ENCODE peak calls at places on chromosomes 11 and 22, in ten cellular contexts. U is mammary epithelial cell; N is mesenchymal stem cell; O is ovary; F is CD8-positive, alpha-beta memory T cell; L is left ventricle myocardium inferior; D is HCT116; C is aorta; M is mesendoderm; T is fibroblast of pulmonary artery. B is an unnamed sample.

GRCh38 chr22:36456459-36456835 is 25.0 kb downstream of the TXN2 start:
- DNase-seq in U (no peak), N (no peak), O (no peak), F (no peak), L (no peak), D (no peak), C (no peak), M (no peak), T (no peak), B (no peak)

GRCh38 chr22:38122616-38123015 is 12.1 kb upstream of the BAIAP2L2 start:
- DNase-seq in U (no peak), N (no peak), O (no peak), F (no peak), L (no peak), D (no peak), C (no peak), M (no peak), T (no peak), B (no peak)

GRCh38 chr22:40676644-40677043 is 2.6 kb upstream of the MCHR1 start:
- DNase-seq in U (peak), N (no peak), O (no peak), F (no peak), L (no peak), D (no peak), C (no peak), M (no peak), T (no peak), B (no peak)

GRCh38 chr11:44566559-44566949 is 1.1 kb downstream of the CD82 start:
- DNase-seq in U (no peak), N (no peak), O (no peak), F (no peak), L (no peak), D (no peak), C (peak), M (no peak), T (no peak), B (no peak)

GRCh38 chr11:11044137-11044855 is 186.4 kb upstream of the ZBED5 start:
- DNase-seq in U (no peak), N (no peak), O (no peak), F (no peak), L (no peak), D (no peak), C (no peak), M (no peak), T (peak), B (no peak)

GRCh38 chr11:103317118-103317517 is 207.9 kb downstream of the DYNC2H1 start:
- DNase-seq in U (peak), N (no peak), O (no peak), F (no peak), L (no peak), D (no peak), C (no peak), M (no peak), T (peak), B (no peak)

GRCh38 chr11:77814848-77815247 is 5.7 kb downstream of the RSF1 start:
- DNase-seq in U (no peak), N (no peak), O (no peak), F (no peak), L (no peak), D (no peak), C (no peak), M (peak), T (no peak), B (no peak)

GRCh38 chr11:82557274-82557673 is 176.4 kb downstream of the FAM181B start:
- DNase-seq in U (no peak), N (no peak), O (no peak), F (no peak), L (peak), D (no peak), C (no peak), M (no peak), T (no peak), B (no peak)

GRCh38 chr11:125410091-125410490 is 86.0 kb downstream of the FEZ1 start:
- DNase-seq in U (peak), N (peak), O (no peak), F (no peak), L (no peak), D (no peak), C (peak), M (peak), T (no peak), B (no peak)

GRCh38 chr11:130214861-130215530 is 55.4 kb downstream of the ST14 start:
- DNase-seq in U (no peak), N (no peak), O (peak), F (no peak), L (no peak), D (no peak), C (peak), M (no peak), T (no peak), B (no peak)

GRCh38 chr22:43841742-43842141 is 20.6 kb downstream of the SULT4A1 start:
- DNase-seq in U (no peak), N (no peak), O (no peak), F (no peak), L (no peak), D (no peak), C (no peak), M (no peak), T (no peak), B (no peak)

GRCh38 chr22:35734517-35734827 is 16.8 kb downstream of the APOL5 start:
- DNase-seq in U (no peak), N (no peak), O (no peak), F (no peak), L (no peak), D (no peak), C (no peak), M (no peak), T (no peak), B (no peak)

GRCh38 chr22:31142285-31142684 is 2.0 kb upstream of the PLA2G3 start:
- DNase-seq in U (peak), N (no peak), O (no peak), F (no peak), L (no peak), D (no peak), C (peak), M (no peak), T (no peak), B (no peak)

GRCh38 chr11:119470316-119471266 is 47.6 kb upstream of the THY1 start:
- DNase-seq in U (peak), N (peak), O (no peak), F (no peak), L (no peak), D (no peak), C (no peak), M (no peak), T (peak), B (no peak)

GRCh38 chr11:62133328-62134065 is 9.7 kb downstream of the INCENP start:
- DNase-seq in U (no peak), N (no peak), O (no peak), F (no peak), L (no peak), D (no peak), C (peak), M (no peak), T (no peak), B (no peak)

GRCh38 chr22:22569218-22569617 is 10.2 kb upstream of the PRAME start:
- DNase-seq in U (no peak), N (no peak), O (no peak), F (no peak), L (no peak), D (no peak), C (no peak), M (no peak), T (no peak), B (no peak)

GRCh38 chr22:31637938-31638618 is 23.9 kb downstream of the PISD start:
- DNase-seq in U (no peak), N (peak), O (no peak), F (no peak), L (peak), D (no peak), C (no peak), M (no peak), T (peak), B (no peak)

DNA sequence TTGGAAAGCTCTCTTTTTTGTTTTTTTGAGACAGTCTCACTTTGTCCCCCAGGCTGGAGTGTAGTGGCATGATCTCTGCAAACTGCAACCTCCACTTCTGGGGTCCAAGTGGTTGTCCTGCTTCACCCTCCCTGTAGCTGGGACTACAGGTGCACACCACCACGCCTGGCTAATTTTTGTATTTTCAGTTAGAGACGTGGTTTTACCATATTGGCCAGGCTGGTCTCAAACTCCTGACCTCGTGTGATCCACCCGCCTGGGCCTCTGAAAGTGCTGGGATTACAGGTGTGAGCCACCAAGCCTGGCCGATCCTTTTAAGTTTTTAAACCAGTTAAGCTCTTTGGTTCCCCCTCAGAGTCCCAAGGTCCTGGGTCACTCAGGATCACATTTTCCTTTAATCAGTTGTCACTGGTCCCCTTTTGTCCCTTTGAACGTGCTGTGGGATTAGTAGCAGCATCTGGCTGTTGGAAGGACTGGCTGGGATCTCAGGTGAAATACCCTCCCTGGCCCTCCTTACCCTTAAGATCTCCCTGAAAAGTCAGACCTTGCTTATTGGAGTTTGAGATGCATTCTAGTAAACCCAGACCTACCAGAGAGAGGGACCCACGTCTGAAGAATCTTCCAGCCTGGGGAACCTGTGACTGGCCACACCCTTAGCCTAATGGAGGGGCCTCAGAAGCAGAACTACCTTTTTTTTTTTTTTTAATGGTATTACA is 8.1 kb downstream of the MALAT1 start:
- DNase-seq in U (no peak), N (peak), O (peak), F (peak), L (no peak), D (peak), C (peak), M (peak), T (peak), B (no peak)
- H3K4me3 ChIP-seq in U (peak), N (peak), O (peak), F (peak), L (peak), D (peak), C (no peak), M (no peak), T (peak), B (no peak)

GRCh38 chr11:26948881-26949280 is 45.0 kb upstream of the FIBIN start:
- DNase-seq in U (peak), N (peak), O (no peak), F (no peak), L (no peak), D (no peak), C (no peak), M (no peak), T (peak), B (no peak)

GRCh38 chr11:26953770-26954392 is 40.0 kb upstream of the FIBIN start:
- DNase-seq in U (peak), N (no peak), O (no peak), F (no peak), L (no peak), D (no peak), C (no peak), M (no peak), T (peak), B (no peak)

GRCh38 chr11:26949846-26950245 is 44.1 kb upstream of the FIBIN start:
- DNase-seq in U (no peak), N (peak), O (no peak), F (no peak), L (no peak), D (no peak), C (no peak), M (no peak), T (peak), B (no peak)

GRCh38 chr11:26950260-26950719 is 43.6 kb upstream of the FIBIN start:
- DNase-seq in U (peak), N (peak), O (no peak), F (no peak), L (no peak), D (no peak), C (no peak), M (no peak), T (peak), B (no peak)

DNA sequence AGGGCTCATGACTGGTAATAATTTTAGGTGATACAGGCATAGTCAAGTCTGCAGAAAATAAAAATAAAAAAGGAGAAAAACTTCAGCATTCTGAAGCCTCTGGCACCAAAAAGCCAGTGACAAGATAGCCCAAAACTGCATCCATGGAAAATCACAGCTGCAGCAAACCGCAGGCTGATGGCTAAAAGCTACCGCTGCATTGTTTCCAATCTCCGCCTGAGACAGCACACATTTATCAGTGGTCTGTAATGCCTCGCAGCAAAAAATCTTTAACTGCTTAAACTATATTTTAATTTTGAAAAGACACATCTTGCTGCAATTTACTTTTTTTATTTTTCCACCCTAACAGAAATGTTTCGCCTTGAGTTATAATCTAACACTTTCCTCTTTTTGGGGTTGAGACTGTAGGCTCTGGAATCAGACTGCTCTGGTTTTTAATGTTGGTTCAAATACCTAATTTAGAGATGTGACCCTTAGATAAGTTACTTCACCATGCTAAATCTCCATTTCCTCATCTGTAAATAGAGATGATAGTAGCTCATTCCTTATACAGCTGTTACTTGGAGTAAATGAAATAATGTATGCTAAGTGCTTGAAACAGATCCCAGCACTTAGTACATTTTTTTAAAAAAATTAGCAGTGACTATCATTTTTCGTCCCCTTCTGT is 41.9 kb upstream of the FIBIN start:
- DNase-seq in U (no peak), N (no peak), O (no peak), F (no peak), L (no peak), D (no peak), C (no peak), M (no peak), T (no peak), B (peak)
- H3K4me3 ChIP-seq in U (no peak), N (no peak), O (no peak), F (no peak), L (no peak), D (no peak), C (no peak), M (no peak), T (no peak), B (no peak)

DNA sequence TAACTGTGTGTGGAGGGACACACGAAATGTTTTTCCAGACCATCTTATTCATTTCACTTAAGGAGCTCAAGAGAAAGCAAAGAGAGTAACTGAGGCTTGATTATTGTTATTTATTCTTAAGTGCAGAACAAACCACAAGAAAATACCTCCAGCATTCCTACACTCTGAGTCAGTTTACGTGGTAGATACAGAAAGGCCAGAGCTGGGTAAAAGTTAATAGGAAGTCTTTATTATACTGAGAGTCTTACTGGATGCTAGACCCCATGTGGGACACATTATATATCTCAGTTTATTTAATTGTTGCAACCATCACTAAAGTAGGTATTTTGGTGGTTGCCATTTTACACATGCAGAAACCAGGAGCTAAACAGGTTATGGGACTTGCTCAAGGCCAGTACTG is 261.4 kb upstream of the POU2AF2 start:
- DNase-seq in U (peak), N (peak), O (no peak), F (no peak), L (no peak), D (no peak), C (no peak), M (peak), T (peak), B (no peak)
- H3K4me3 ChIP-seq in U (no peak), N (no peak), O (no peak), F (no peak), L (no peak), D (no peak), C (no peak), M (no peak), T (no peak), B (no peak)

DNA sequence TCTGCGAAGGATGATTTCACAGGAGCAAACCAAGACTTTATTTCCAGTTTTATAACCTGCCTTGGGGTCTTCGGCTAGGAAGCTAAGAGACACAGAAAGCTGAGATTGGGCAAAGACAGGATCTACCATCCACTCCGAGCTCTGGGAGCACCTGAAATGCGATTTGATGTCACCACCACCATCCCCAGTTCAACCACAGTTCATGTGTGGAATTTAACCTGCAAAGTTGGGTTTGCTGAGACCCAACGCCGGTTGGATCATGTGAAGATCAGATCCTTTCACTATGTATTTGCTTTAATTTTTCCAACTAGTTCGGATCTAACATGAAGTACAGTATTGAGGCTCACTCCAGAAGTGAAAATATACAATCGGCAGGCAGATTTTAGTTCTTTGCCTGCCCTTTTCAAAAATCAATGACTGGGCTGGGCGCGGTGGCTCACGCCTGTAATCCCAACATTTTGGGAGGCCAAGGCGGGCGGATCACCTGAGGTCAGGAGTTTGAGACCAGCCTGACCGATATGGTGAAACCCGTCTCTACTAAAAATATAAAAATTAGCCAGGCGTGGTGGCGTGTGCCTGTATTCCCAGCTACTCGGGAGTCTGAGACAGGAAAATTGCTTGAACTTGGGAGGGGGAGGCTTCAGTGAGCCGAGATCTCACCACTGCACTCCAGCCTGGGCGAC is 1.4 kb upstream of the C11orf24 start:
- DNase-seq in U (no peak), N (no peak), O (no peak), F (no peak), L (no peak), D (no peak), C (no peak), M (no peak), T (no peak), B (no peak)
- H3K4me3 ChIP-seq in U (no peak), N (peak), O (no peak), F (no peak), L (peak), D (peak), C (no peak), M (no peak), T (no peak), B (no peak)

GRCh38 chr11:84870486-84870885 is 756.7 kb downstream of the DLG2 start:
- DNase-seq in U (no peak), N (no peak), O (no peak), F (no peak), L (no peak), D (no peak), C (no peak), M (no peak), T (no peak), B (no peak)

GRCh38 chr11:84865257-84865656 is 761.9 kb downstream of the DLG2 start:
- DNase-seq in U (peak), N (no peak), O (no peak), F (no peak), L (no peak), D (no peak), C (no peak), M (no peak), T (no peak), B (no peak)

GRCh38 chr11:84871116-84871515 is 756.0 kb downstream of the DLG2 start:
- DNase-seq in U (no peak), N (no peak), O (no peak), F (no peak), L (no peak), D (no peak), C (no peak), M (no peak), T (no peak), B (no peak)

GRCh38 chr11:84866922-84867321 is 760.2 kb downstream of the DLG2 start:
- DNase-seq in U (no peak), N (no peak), O (no peak), F (no peak), L (no peak), D (no peak), C (no peak), M (no peak), T (no peak), B (no peak)

GRCh38 chr11:84865791-84866535 is 761.2 kb downstream of the DLG2 start:
- DNase-seq in U (no peak), N (no peak), O (no peak), F (no peak), L (no peak), D (no peak), C (no peak), M (peak), T (no peak), B (no peak)
- H3K4me3 ChIP-seq in U (no peak), N (no peak), O (no peak), F (no peak), L (no peak), D (no peak), C (no peak), M (no peak), T (no peak), B (no peak)

GRCh38 chr11:60899021-60899936 is 7.1 kb downstream of the PRPF19 start:
- DNase-seq in U (peak), N (peak), O (no peak), F (peak), L (no peak), D (peak), C (no peak), M (peak), T (peak), B (no peak)
- H3K4me3 ChIP-seq in U (no peak), N (no peak), O (no peak), F (no peak), L (no peak), D (no peak), C (no peak), M (no peak), T (no peak), B (no peak)